ENCODE peak calls at places on chromosomes 5 and 9, in seven cellular contexts. N is cardiac muscle cell, K is right cardiac atrium, D is PC-3, V is upper lobe of left lung, X is uterus, F is psoas muscle. S is an unnamed sample.

GRCh38 chr9:3980771-3981170 is 319.1 kb downstream of the GLIS3 start:
- DNase-seq in N (peak; percentile 59), K (no peak), D (no peak), V (no peak), X (peak; percentile 55), F (no peak), S (no peak)

GRCh38 chr5:78653969-78654368 is 5.4 kb upstream of the LHFPL2 start:
- DNase-seq in N (no peak), K (no peak), D (peak; percentile 10), V (no peak), X (no peak), F (no peak), S (no peak)

GRCh38 chr9:135896205-135896604 is 11.1 kb downstream of the CAMSAP1 start:
- DNase-seq in N (no peak), K (no peak), D (no peak), V (no peak), X (no peak), F (no peak), S (no peak)

GRCh38 chr9:133737071-133737773 is 930 bp downstream of the SARDH start:
- DNase-seq in N (no peak), K (peak; percentile 50), D (no peak), V (no peak), X (no peak), F (no peak), S (no peak)

GRCh38 chr5:56072863-56073777 is 78.4 kb upstream of the IL6ST start:
- DNase-seq in N (peak; percentile 56), K (no peak), D (no peak), V (no peak), X (no peak), F (no peak), S (no peak)

GRCh38 chr9:124854161-124854560 is 901 bp downstream of the WDR38 start:
- DNase-seq in N (no peak), K (no peak), D (no peak), V (no peak), X (no peak), F (no peak), S (peak; percentile 45)

GRCh38 chr5:137752873-137753226 is 1.3 kb downstream of the HNRNPA0 start:
- DNase-seq in N (peak; percentile 44), K (no peak), D (peak; percentile 2), V (peak; percentile 51), X (no peak), F (no peak), S (peak; percentile 54)

GRCh38 chr9:127935765-127936221 is 1.9 kb downstream of the DPM2 start:
- DNase-seq in N (no peak), K (no peak), D (no peak), V (no peak), X (no peak), F (no peak), S (no peak)

GRCh38 chr5:79486116-79486515 is 27.8 kb downstream of the HOMER1 start:
- DNase-seq in N (no peak), K (no peak), D (no peak), V (no peak), X (no peak), F (no peak), S (no peak)

GRCh38 chr9:112863214-112863613 is 27.5 kb downstream of the SLC46A2 start:
- DNase-seq in N (peak; percentile 75), K (peak; percentile 59), D (no peak), V (peak; percentile 80), X (no peak), F (no peak), S (no peak)

GRCh38 chr9:110443878-110444245 is 106.2 kb upstream of the TXNDC8 start:
- DNase-seq in N (peak; percentile 76), K (no peak), D (no peak), V (no peak), X (no peak), F (no peak), S (no peak)

GRCh38 chr5:1974501-1975405 is 92.0 kb upstream of the IRX4 start:
- DNase-seq in N (no peak), K (peak; percentile 23), D (no peak), V (no peak), X (no peak), F (no peak), S (no peak)

GRCh38 chr9:114633452-114634089 is 22.5 kb downstream of the TMEM268 start:
- DNase-seq in N (no peak), K (no peak), D (peak; percentile 70), V (no peak), X (no peak), F (no peak), S (no peak)

GRCh38 chr5:173468821-173469251 is 140.6 kb upstream of the STC2 start:
- DNase-seq in N (no peak), K (no peak), D (no peak), V (no peak), X (no peak), F (no peak), S (no peak)

GRCh38 chr9:111914749-111915424 is 18.3 kb downstream of the UGCG start:
- DNase-seq in N (peak; percentile 69), K (no peak), D (no peak), V (no peak), X (no peak), F (no peak), S (no peak)

GRCh38 chr5:94469889-94470288 is 148.5 kb downstream of the KIAA0825 start:
- DNase-seq in N (peak; percentile 26), K (no peak), D (no peak), V (no peak), X (no peak), F (no peak), S (no peak)

GRCh38 chr5:67493676-67494075 is 297.1 kb upstream of the CD180 start:
- DNase-seq in N (peak; percentile 31), K (peak; percentile 71), D (peak; percentile 43), V (peak; percentile 72), X (no peak), F (peak; percentile 30), S (no peak)

GRCh38 chr5:133612021-133612860 is at the start of gene FSTL4:
- DNase-seq in N (no peak), K (peak; percentile 58), D (peak; percentile 45), V (peak; percentile 64), X (no peak), F (no peak), S (no peak)

GRCh38 chr9:84597131-84597530 is 72.4 kb upstream of the NTRK2 start:
- DNase-seq in N (no peak), K (no peak), D (no peak), V (no peak), X (no peak), F (no peak), S (no peak)
- H3K4me3 ChIP-seq in N (no peak overlapping the region), K (no peak overlapping the region), D (no peak overlapping the region), V (no peak overlapping the region), X (no peak overlapping the region), F (no peak overlapping the region), S (no peak overlapping the region)

GRCh38 chr9:13318027-13318426 is 38.5 kb upstream of the MPDZ start:
- DNase-seq in N (no peak), K (no peak), D (no peak), V (no peak), X (no peak), F (no peak), S (no peak)

GRCh38 chr9:13324988-13325387 is 45.5 kb upstream of the MPDZ start:
- DNase-seq in N (peak; percentile 14), K (no peak), D (no peak), V (no peak), X (no peak), F (no peak), S (no peak)

GRCh38 chr9:13322828-13323550 is 43.5 kb upstream of the MPDZ start:
- DNase-seq in N (no peak), K (peak; percentile 42), D (no peak), V (no peak), X (peak; percentile 64), F (no peak), S (no peak)
- H3K4me1 ChIP-seq in N (no peaks in the 10 kb centered on the region), K (no peaks in the 10 kb centered on the region), D (no peaks in the 10 kb centered on the region), V (no peaks in the 10 kb centered on the region), X (no peaks in the 10 kb centered on the region), F (no peaks in the 10 kb centered on the region), S (no peaks in the 10 kb centered on the region)

GRCh38 chr5:179694561-179694960 is 4.2 kb upstream of the CANX start:
- DNase-seq in N (no peak), K (no peak), D (no peak), V (no peak), X (no peak), F (no peak), S (no peak)

GRCh38 chr5:179697993-179698934 is 503 bp upstream of the CANX start:
- DNase-seq in N (peak; percentile 100), K (peak; percentile 99), D (peak; percentile 97), V (peak; percentile 99), X (peak; percentile 99), F (peak; percentile 99), S (peak; percentile 99)

GRCh38 chr5:179698935-179699639 is at the start of gene CANX:
- DNase-seq in N (no peak), K (no peak), D (no peak), V (no peak), X (no peak), F (no peak), S (no peak)

GRCh38 chr5:179697108-179697507 is 1.7 kb upstream of the CANX start:
- DNase-seq in N (no peak), K (no peak), D (no peak), V (no peak), X (no peak), F (no peak), S (peak; percentile 43)

GRCh38 chr5:179696605-179697004 is 2.2 kb upstream of the CANX start:
- DNase-seq in N (no peak), K (no peak), D (no peak), V (no peak), X (no peak), F (no peak), S (no peak)
- H3K4me3 ChIP-seq in N (no peak overlapping the region), K (no peak overlapping the region), D (no peak overlapping the region), V (no peak overlapping the region), X (no peak overlapping the region), F (no peak overlapping the region), S (no peak overlapping the region)

GRCh38 chr5:151082976-151083651 is 2.3 kb upstream of the TNIP1 start:
- DNase-seq in N (no peak), K (no peak), D (peak; percentile 90), V (peak; percentile 85), X (no peak), F (peak; percentile 50), S (no peak)

GRCh38 chr5:151082274-151082902 is 1.6 kb upstream of the TNIP1 start:
- DNase-seq in N (peak; percentile 46), K (no peak), D (peak; percentile 24), V (no peak), X (no peak), F (no peak), S (no peak)

GRCh38 chr5:151085517-151086031 is 4.7 kb upstream of the TNIP1 start:
- DNase-seq in N (peak; percentile 82), K (peak; percentile 86), D (peak; percentile 18), V (peak; percentile 87), X (peak; percentile 71), F (peak; percentile 55), S (peak; percentile 61)

GRCh38 chr5:151086192-151086869 is 5.5 kb upstream of the TNIP1 start:
- DNase-seq in N (no peak), K (no peak), D (no peak), V (no peak), X (no peak), F (no peak), S (peak; percentile 53)

DNA sequence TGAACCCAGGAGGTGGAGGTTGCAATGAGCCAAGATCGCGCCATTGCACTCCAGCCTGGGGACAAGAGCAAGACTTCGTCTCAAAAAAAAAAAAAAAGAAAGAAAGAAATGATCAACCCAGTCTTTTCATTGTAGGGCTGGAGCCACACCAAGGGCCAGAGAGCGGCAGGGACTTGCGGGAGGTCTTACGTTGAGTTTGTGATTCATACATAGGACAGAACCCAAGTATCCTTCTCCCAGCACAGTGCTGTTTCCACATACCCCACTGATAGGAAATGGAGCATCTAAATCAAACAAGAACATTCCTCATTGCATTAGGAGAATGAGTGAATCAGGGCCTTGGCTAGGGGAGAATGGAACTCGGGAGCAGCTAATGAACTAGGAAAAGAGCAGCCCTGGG is 3.5 kb upstream of the TNIP1 start:
- DNase-seq in N (peak; percentile 83), K (no peak), D (peak; percentile 14), V (no peak), X (no peak), F (no peak), S (peak; percentile 62)
- H3K4me1 ChIP-seq in N (peaks cover 22% of the 10 kb centered on the region), K (peaks cover 15% of the 10 kb centered on the region), D (peaks cover 51% of the 10 kb centered on the region), V (peaks cover 67% of the 10 kb centered on the region), X (no peaks in the 10 kb centered on the region), F (peaks cover 49% of the 10 kb centered on the region), S (no peaks in the 10 kb centered on the region)